ENCODE peak calls at places on chromosomes 5 and 9, in four cellular contexts. S is CD8-positive, alpha-beta memory T cell; T is cardiac muscle cell; U is fibroblast of lung. B is an unnamed sample.

GRCh38 chr9:13992136-13992798 is 321.7 kb downstream of the NFIB start:
- DNase-seq in T (peak; percentile 65), U (no peak), S (no peak), B (no peak)

GRCh38 chr9:113511856-113512761 is 48.6 kb downstream of the RGS3 start:
- DNase-seq in T (peak; percentile 58), S (peak; percentile 68), U (peak; percentile 72), B (no peak)

GRCh38 chr5:2757563-2758311 is 6.3 kb upstream of the IRX2 start:
- DNase-seq in U (peak; percentile 84), S (no peak), T (peak; percentile 28), B (peak; percentile 99)

GRCh38 chr9:125805057-125805456 is 57.9 kb downstream of the PBX3 start:
- DNase-seq in U (peak; percentile 97), T (peak; percentile 65), S (no peak), B (no peak)

GRCh38 chr5:111887706-111888105 is 130.7 kb upstream of the NREP start:
- DNase-seq in T (peak; percentile 33), U (no peak), S (no peak), B (no peak)

GRCh38 chr5:131974956-131975726 is 29.7 kb upstream of the MEIKIN start:
- DNase-seq in T (no peak), U (no peak), S (peak; percentile 59), B (no peak)

GRCh38 chr9:124149992-124150391 is 107.8 kb upstream of the NEK6 start:
- DNase-seq in T (no peak), S (no peak), U (no peak), B (no peak)

GRCh38 chr9:134721344-134721743 is 79.7 kb downstream of the COL5A1 start:
- DNase-seq in U (no peak), S (no peak), T (no peak), B (no peak)

GRCh38 chr5:176754376-176754942 is 55.9 kb upstream of the UNC5A start:
- DNase-seq in U (no peak), T (no peak), S (no peak), B (peak; percentile 44)

GRCh38 chr5:69498384-69498783 is 5.8 kb downstream of the OCLN start:
- DNase-seq in U (peak; percentile 52), S (no peak), T (no peak), B (no peak)

GRCh38 chr5:133967715-133968056 is 739 bp downstream of the C5orf15 start:
- DNase-seq in T (peak; percentile 43), S (peak; percentile 11), U (peak; percentile 51), B (no peak)

GRCh38 chr5:167296680-167297079 is 994.8 kb upstream of the WWC1 start:
- DNase-seq in S (no peak), U (peak; percentile 14), T (no peak), B (no peak)

GRCh38 chr5:167295686-167296015 is 995.8 kb upstream of the WWC1 start:
- DNase-seq in T (peak; percentile 36), S (no peak), U (peak; percentile 34), B (no peak)

GRCh38 chr5:167290478-167290877 is 1001.0 kb upstream of the WWC1 start:
- DNase-seq in S (no peak), T (no peak), U (no peak), B (no peak)

GRCh38 chr5:167296056-167296455 is 995.4 kb upstream of the WWC1 start:
- DNase-seq in S (no peak), T (no peak), U (peak; percentile 39), B (no peak)

DNA sequence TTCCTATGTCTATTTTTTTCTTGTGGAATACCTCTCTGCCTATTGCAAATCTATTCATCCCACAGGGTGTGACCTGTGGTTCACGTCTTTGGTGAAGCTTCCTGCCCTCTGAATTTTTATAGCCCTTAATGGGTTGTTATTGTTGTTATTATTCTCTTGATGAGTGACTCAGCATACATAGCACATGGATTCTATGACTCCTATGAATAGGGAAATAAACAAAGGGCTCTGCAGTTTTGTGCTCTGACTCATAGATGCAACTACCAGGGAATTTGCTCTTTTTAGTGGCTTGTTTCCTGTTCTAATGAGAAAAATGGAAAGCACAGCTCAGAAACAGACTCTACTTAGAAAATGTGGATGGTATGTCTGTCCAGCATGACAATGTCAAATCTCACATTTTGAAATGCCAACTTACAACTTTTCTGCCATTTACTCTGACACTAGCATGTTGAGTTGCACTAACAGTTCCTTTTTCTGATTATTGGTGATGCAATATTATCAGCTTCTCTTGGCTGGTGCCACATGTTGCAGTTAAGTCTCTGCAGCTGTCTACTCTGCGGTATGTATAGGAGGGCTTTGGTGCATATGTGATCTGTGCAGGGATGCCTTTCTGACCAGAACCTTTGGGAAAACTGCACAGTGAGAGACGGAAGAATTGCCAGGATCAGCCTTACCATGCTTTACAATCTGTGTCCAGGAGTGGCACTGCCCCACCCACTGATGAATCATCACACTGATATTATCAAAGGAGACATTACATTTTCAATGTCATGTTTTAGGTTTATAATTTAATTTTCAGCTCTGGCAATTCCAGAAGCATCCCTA is 996.4 kb upstream of the WWC1 start:
- DNase-seq in T (peak; percentile 83), U (peak; percentile 93), S (no peak), B (peak; percentile 66)
- H3K27ac ChIP-seq in T (no peak overlapping the region), U (peak overlapping the region; percentile 46), S (no peak overlapping the region), B (peak overlapping the region; percentile 81)

GRCh38 chr9:76691761-76692313 is 72.4 kb upstream of the PCA3 start:
- DNase-seq in U (no peak), S (no peak), T (peak; percentile 38), B (no peak)
- H3K4me3 ChIP-seq in U (peak overlapping the region; percentile 39), S (no peak overlapping the region), T (peak overlapping the region; percentile 32), B (no peak overlapping the region)

GRCh38 chr5:150156540-150156939 is 895 bp upstream of the PDGFRB start:
- DNase-seq in U (no peak), T (no peak), S (no peak), B (no peak)

GRCh38 chr5:150153957-150154617 is 1.6 kb downstream of the PDGFRB start:
- DNase-seq in U (peak; percentile 81), T (peak; percentile 77), S (no peak), B (no peak)

GRCh38 chr5:150154618-150155134 is 969 bp downstream of the PDGFRB start:
- DNase-seq in S (no peak), U (no peak), T (peak; percentile 41), B (no peak)

GRCh38 chr5:150156033-150156381 is 362 bp upstream of the PDGFRB start:
- DNase-seq in T (no peak), U (no peak), S (no peak), B (no peak)

DNA sequence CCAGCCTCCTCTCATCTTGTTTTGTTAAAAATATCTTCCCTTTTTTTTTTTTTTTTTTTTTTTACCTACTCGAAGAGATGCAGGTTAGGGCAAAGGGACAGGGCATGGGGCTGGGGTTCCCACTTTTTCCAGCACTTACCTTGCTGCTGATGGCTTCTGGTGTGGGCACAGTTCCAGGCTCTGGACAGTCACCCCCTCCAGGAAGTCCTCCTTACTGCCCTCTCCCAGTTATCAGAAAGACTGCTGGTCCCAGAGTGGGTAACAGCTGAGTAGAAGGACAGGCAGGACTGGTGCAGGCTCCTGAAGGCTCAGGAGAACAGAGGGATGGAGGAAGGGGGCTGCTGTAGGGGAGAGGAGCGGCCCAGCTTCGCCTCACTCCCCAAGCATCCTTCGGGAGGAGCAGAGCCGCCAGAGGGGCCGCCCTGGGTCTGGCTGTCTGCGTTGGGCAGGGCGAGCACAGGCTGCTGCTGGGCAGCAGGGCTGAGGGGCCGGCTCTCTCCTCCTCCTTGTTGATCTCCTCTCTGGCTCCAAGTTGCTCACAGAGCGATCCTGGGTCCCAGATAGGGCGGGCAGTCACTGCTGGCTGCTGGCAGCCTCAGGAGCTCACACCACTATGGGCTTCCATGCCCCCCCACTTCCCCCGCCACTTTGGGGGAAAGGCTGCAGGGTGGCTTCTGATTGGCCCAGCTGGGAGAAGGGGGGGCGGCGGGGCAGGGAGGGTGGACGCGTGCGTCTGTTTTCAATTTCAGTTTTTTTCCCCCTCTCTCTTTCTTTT is at the start of gene PDGFRB:
- DNase-seq in T (peak; percentile 97), U (peak; percentile 87), S (peak; percentile 59), B (no peak)
- H3K4me1 ChIP-seq in T (no peaks in the 10 kb centered on the region), U (peaks cover 37% of the 10 kb centered on the region), S (peaks cover 6% of the 10 kb centered on the region), B (no peaks in the 10 kb centered on the region)

DNA sequence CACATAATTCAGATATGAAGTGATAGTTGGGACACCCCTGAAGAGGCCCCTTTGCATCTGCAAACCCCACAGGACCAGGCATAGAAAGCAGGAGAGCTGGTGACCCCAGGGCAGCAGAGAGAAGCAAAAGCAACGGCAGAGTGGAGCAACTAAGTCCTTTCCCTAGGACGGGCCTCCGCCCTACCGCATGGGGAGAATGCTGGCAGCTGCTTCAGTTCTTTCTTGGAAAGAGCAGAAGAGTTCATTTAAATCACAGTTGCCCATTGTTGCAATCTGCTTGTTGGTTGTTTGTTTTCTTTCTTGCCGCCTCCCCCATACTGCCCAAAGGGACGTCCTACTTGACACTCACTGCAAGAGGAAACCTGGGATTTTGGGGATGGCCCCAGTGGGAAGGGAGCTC is 126.2 kb downstream of the ADAMTS16 start:
- DNase-seq in S (no peak), U (no peak), T (no peak), B (no peak)
- H3K27ac ChIP-seq in S (no peak overlapping the region), U (no peak overlapping the region), T (no peak overlapping the region), B (no peak overlapping the region)

GRCh38 chr9:129365196-129365595 is 187.1 kb upstream of the IER5L start:
- DNase-seq in T (no peak), S (no peak), U (peak; percentile 41), B (no peak)
- H3K4me3 ChIP-seq in T (no peak overlapping the region), S (no peak overlapping the region), U (no peak overlapping the region), B (no peak overlapping the region)

DNA sequence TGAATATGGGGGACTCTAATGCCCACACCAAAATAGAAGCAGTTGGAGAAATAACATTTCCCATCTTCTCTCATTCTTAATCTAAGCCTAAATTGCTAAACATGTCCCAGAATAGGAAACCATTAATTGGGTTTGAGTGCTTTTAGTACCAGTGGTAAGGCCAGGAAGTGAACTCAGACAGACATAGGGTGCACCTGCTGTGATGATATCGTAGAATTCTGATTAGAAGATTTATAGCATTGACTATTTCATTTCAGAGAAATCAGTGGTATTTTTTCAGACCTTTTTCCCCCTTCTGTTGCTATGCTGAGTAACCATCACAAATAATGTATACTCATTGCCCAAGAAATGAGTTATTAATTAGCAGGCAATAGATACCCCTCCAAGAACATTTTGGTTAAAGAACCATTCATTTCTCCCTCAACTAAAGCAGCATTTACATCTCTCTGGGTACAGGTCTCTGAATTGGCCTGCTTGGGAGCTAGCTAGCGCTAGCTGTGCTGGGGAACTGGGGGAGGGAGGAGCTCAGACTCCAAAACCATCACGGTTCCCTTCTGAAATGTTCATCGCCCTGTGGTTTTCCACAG is 7.3 kb downstream of the GLRX start:
- DNase-seq in S (no peak), T (no peak), U (no peak), B (no peak)
- H3K4me1 ChIP-seq in S (peaks cover 82% of the 10 kb centered on the region), T (peaks cover 41% of the 10 kb centered on the region), U (peaks cover 15% of the 10 kb centered on the region), B (peaks cover 11% of the 10 kb centered on the region)

B was measured in keratinocyte.